ENCODE peak calls at places on chromosome 16, in seven cellular contexts. S, E, L, R, V, K and G are unnamed samples.

GRCh38 chr16:85435298-85435697 is 177.8 kb upstream of the GSE1 start:
- DNase-seq in S (no peak), E (no peak), L (no peak), R (no peak), V (peak; percentile 68), K (no peak), G (no peak)

GRCh38 chr16:71915350-71915749 is 20.0 kb downstream of the IST1 start:
- DNase-seq in S (no peak), E (no peak), L (no peak), R (no peak), V (no peak), K (no peak), G (no peak)

GRCh38 chr16:11319529-11320146 is 25.6 kb upstream of the RMI2 start:
- DNase-seq in S (no peak), E (no peak), L (no peak), R (no peak), V (no peak), K (no peak), G (no peak)

GRCh38 chr16:29893553-29893952 is 5.8 kb downstream of the SEZ6L2 start:
- DNase-seq in S (no peak), E (no peak), L (no peak), R (no peak), V (no peak), K (no peak), G (no peak)

GRCh38 chr16:53341787-53342186 is 92.5 kb upstream of the RBL2 start:
- DNase-seq in S (no peak), E (no peak), L (no peak), R (no peak), V (no peak), K (no peak), G (no peak)

GRCh38 chr16:35711435-35711834 is 2252.0 kb downstream of the TP53TG3F start:
- DNase-seq in S (no peak), E (no peak), L (no peak), R (no peak), V (no peak), K (no peak), G (peak; percentile 17)

GRCh38 chr16:57388359-57389086 is 16.0 kb upstream of the CCL17 start:
- DNase-seq in S (no peak), E (peak; percentile 32), L (no peak), R (no peak), V (no peak), K (no peak), G (no peak)

GRCh38 chr16:5917436-5917835 is 819.8 kb upstream of the EEF2KMT start:
- DNase-seq in S (no peak), E (no peak), L (no peak), R (no peak), V (no peak), K (no peak), G (no peak)

GRCh38 chr16:69350536-69351133 is 951 bp downstream of the TMED6 start:
- DNase-seq in S (no peak), E (no peak), L (no peak), R (no peak), V (no peak), K (no peak), G (no peak)

GRCh38 chr16:87255866-87256265 is 61.3 kb downstream of the C16orf95 start:
- DNase-seq in S (no peak), E (no peak), L (no peak), R (no peak), V (no peak), K (no peak), G (no peak)

GRCh38 chr16:22016927-22017326 is 9.0 kb downstream of the MOSMO start:
- DNase-seq in S (no peak), E (no peak), L (no peak), R (no peak), V (no peak), K (no peak), G (no peak)

GRCh38 chr16:27390157-27390556 is 11.8 kb upstream of the IL21R start:
- DNase-seq in S (no peak), E (no peak), L (no peak), R (no peak), V (no peak), K (no peak), G (no peak)

GRCh38 chr16:23408242-23409201 is 44.5 kb downstream of the COG7 start:
- DNase-seq in S (peak; percentile 32), E (no peak), L (no peak), R (no peak), V (peak; percentile 47), K (no peak), G (no peak)

GRCh38 chr16:87790278-87791023 is 24.7 kb upstream of the KLHDC4 start:
- DNase-seq in S (no peak), E (peak; percentile 75), L (no peak), R (no peak), V (no peak), K (no peak), G (no peak)

GRCh38 chr16:86396918-86397317 is 113.4 kb upstream of the FOXF1 start:
- DNase-seq in S (no peak), E (no peak), L (no peak), R (peak; percentile 60), V (no peak), K (no peak), G (no peak)

GRCh38 chr16:48892884-48893283 is 282.9 kb upstream of the N4BP1 start:
- DNase-seq in S (no peak), E (no peak), L (no peak), R (no peak), V (no peak), K (no peak), G (no peak)

GRCh38 chr16:11133344-11133921 is 122.6 kb downstream of the SOCS1 start:
- DNase-seq in S (no peak), E (peak; percentile 91), L (no peak), R (peak; percentile 86), V (peak; percentile 50), K (no peak), G (peak; percentile 87)

GRCh38 chr16:5010576-5011329 is 23.0 kb downstream of the NAGPA start:
- DNase-seq in S (no peak), E (no peak), L (no peak), R (no peak), V (peak; percentile 62), K (no peak), G (no peak)

GRCh38 chr16:28977703-28978641 is 3.4 kb downstream of the SPNS1 start:
- DNase-seq in S (no peak), E (no peak), L (no peak), R (no peak), V (peak; percentile 78), K (no peak), G (no peak)

GRCh38 chr16:1325673-1326371 is 7.6 kb upstream of the BAIAP3 start:
- DNase-seq in S (no peak), E (no peak), L (no peak), R (no peak), V (no peak), K (no peak), G (no peak)

GRCh38 chr16:19184823-19185509 is 16.9 kb downstream of the SYT17 start:
- DNase-seq in S (no peak), E (no peak), L (no peak), R (no peak), V (peak; percentile 80), K (no peak), G (no peak)

GRCh38 chr16:17133851-17134250 is 336.9 kb downstream of the XYLT1 start:
- DNase-seq in S (no peak), E (no peak), L (no peak), R (no peak), V (no peak), K (no peak), G (no peak)

GRCh38 chr16:73371584-73372319 is 323.8 kb upstream of the ZFHX3 start:
- DNase-seq in S (no peak), E (no peak), L (no peak), R (no peak), V (no peak), K (no peak), G (no peak)

GRCh38 chr16:48901712-48902374 is 291.9 kb upstream of the N4BP1 start:
- DNase-seq in S (no peak), E (no peak), L (peak; percentile 30), R (no peak), V (peak; percentile 52), K (peak; percentile 1), G (no peak)

GRCh38 chr16:48947371-48947713 is 334.3 kb downstream of the CBLN1 start:
- DNase-seq in S (no peak), E (no peak), L (no peak), R (no peak), V (no peak), K (no peak), G (no peak)

GRCh38 chr16:64437706-64438329 is 684.0 kb downstream of the CDH11 start:
- DNase-seq in S (no peak), E (no peak), L (no peak), R (no peak), V (no peak), K (peak; percentile 35), G (no peak)

GRCh38 chr16:57000271-57001025 is 11.1 kb downstream of the NLRC5 start:
- DNase-seq in S (no peak), E (no peak), L (no peak), R (peak; percentile 54), V (no peak), K (no peak), G (no peak)

GRCh38 chr16:57527610-57528360 is 8.6 kb downstream of the CCDC102A start:
- DNase-seq in S (no peak), E (no peak), L (no peak), R (no peak), V (no peak), K (no peak), G (no peak)

GRCh38 chr16:86991679-86992078 is 325.5 kb downstream of the C16orf95 start:
- DNase-seq in S (no peak), E (no peak), L (no peak), R (no peak), V (no peak), K (no peak), G (no peak)

GRCh38 chr16:528111-529011 is 849 bp downstream of the CAPN15 start:
- DNase-seq in S (no peak), E (no peak), L (no peak), R (no peak), V (no peak), K (no peak), G (peak; percentile 47)

GRCh38 chr16:86118467-86119307 is 219.7 kb downstream of the IRF8 start:
- DNase-seq in S (no peak), E (peak; percentile 18), L (no peak), R (no peak), V (no peak), K (no peak), G (no peak)

GRCh38 chr16:4693956-4694663 is 748 bp downstream of the NUDT16L1 start:
- DNase-seq in S (no peak), E (peak; percentile 29), L (peak; percentile 35), R (no peak), V (peak; percentile 74), K (no peak), G (no peak)

GRCh38 chr16:87684711-87685404 is 80.9 kb downstream of the KLHDC4 start:
- DNase-seq in S (no peak), E (no peak), L (no peak), R (no peak), V (no peak), K (no peak), G (no peak)

GRCh38 chr16:28063047-28063521 is 430 bp downstream of the GSG1L start:
- DNase-seq in S (no peak), E (no peak), L (peak; percentile 40), R (no peak), V (peak; percentile 70), K (no peak), G (no peak)

GRCh38 chr16:548586-548985 is 11.6 kb upstream of the PRR35 start:
- DNase-seq in S (no peak), E (no peak), L (no peak), R (no peak), V (no peak), K (no peak), G (no peak)

GRCh38 chr16:87043273-87044030 is 273.7 kb downstream of the C16orf95 start:
- DNase-seq in S (no peak), E (no peak), L (no peak), R (no peak), V (no peak), K (no peak), G (no peak)

GRCh38 chr16:30353438-30354129 is 1.5 kb downstream of the CD2BP2 start:
- DNase-seq in S (no peak), E (no peak), L (no peak), R (no peak), V (no peak), K (no peak), G (no peak)